ENCODE peak calls at places on chromosome X, in seven cellular contexts. J is lower lobe of right lung, W is DND-41, V is OCI-LY7, U is spleen, K is uterus, C is endothelial cell of umbilical vein. B is an unnamed sample.

GRCh38 chrX:50747471-50747900 is 66.5 kb downstream of the SHROOM4 start:
- DNase-seq in V (peak), J (no peak), W (peak), C (peak), K (no peak), U (no peak), B (peak)

GRCh38 chrX:153457136-153457825 is 11.4 kb upstream of the TREX2 start:
- DNase-seq in W (no peak), V (no peak), C (no peak), U (peak), K (no peak), J (no peak), B (no peak)

GRCh38 chrX:154378059-154378798 is 866 bp upstream of the EMD start:
- DNase-seq in K (no peak), W (peak), J (peak), U (peak), C (peak), V (peak), B (no peak)

GRCh38 chrX:41716767-41717473 is 7.1 kb upstream of the GPR82 start:
- DNase-seq in K (no peak), V (no peak), C (no peak), J (no peak), W (no peak), U (no peak), B (no peak)

GRCh38 chrX:21781525-21781924 is 23.6 kb upstream of the SMPX start:
- DNase-seq in U (no peak), J (no peak), W (no peak), V (no peak), K (no peak), C (no peak), B (peak)

GRCh38 chrX:63434665-63435064 is 83.5 kb upstream of the SPIN4 start:
- DNase-seq in C (peak), U (no peak), K (no peak), J (no peak), V (no peak), W (no peak), B (no peak)

GRCh38 chrX:134431894-134432293 is 28.1 kb upstream of the HPRT1 start:
- DNase-seq in J (no peak), U (no peak), V (no peak), W (no peak), C (peak), K (no peak), B (peak)

GRCh38 chrX:67480789-67481188 is 63.0 kb upstream of the AR start:
- DNase-seq in K (no peak), C (no peak), J (no peak), U (no peak), W (no peak), V (no peak), B (no peak)

GRCh38 chrX:85024562-85024961 is 20.9 kb downstream of the APOOL start:
- DNase-seq in U (no peak), K (no peak), C (no peak), J (no peak), V (no peak), W (no peak), B (no peak)

GRCh38 chrX:9153299-9153698 is 119.4 kb upstream of the FAM9B start:
- DNase-seq in K (no peak), V (no peak), W (no peak), C (peak), J (no peak), U (no peak), B (no peak)

GRCh38 chrX:3393581-3394111 is 47.2 kb upstream of the MXRA5 start:
- DNase-seq in K (no peak), C (peak), U (no peak), J (no peak), V (no peak), W (no peak), B (no peak)

GRCh38 chrX:54785901-54786300 is 12.2 kb downstream of the ITIH6 start:
- DNase-seq in C (no peak), W (no peak), U (no peak), J (no peak), K (no peak), V (peak), B (peak)

GRCh38 chrX:154696328-154697045 is 43.1 kb upstream of the CTAG2 start:
- DNase-seq in K (peak), V (no peak), U (no peak), W (no peak), J (no peak), C (peak), B (no peak)

GRCh38 chrX:74085642-74086236 is 218.2 kb upstream of the ZCCHC13 start:
- DNase-seq in V (no peak), K (no peak), U (no peak), J (no peak), C (no peak), W (no peak), B (no peak)

GRCh38 chrX:98380556-98380955 is 1496.8 kb downstream of the RPA4 start:
- DNase-seq in W (no peak), J (no peak), V (no peak), C (no peak), K (no peak), U (no peak), B (no peak)

GRCh38 chrX:67780694-67781109 is 236.9 kb downstream of the AR start:
- DNase-seq in K (peak), U (no peak), W (peak), V (no peak), J (peak), C (peak), B (peak)

GRCh38 chrX:9942086-9942485 is 25.1 kb upstream of the CLDN34 start:
- DNase-seq in K (no peak), V (no peak), W (peak), J (no peak), U (no peak), C (peak), B (peak)

GRCh38 chrX:129227376-129227775 is 295.9 kb downstream of the SMARCA1 start:
- DNase-seq in J (no peak), W (no peak), C (no peak), K (no peak), U (no peak), V (no peak), B (no peak)

GRCh38 chrX:17547658-17548057 is 172.7 kb downstream of the NHS start:
- DNase-seq in J (peak), V (no peak), K (peak), W (no peak), C (peak), U (no peak), B (peak)

GRCh38 chrX:124194903-124195302 is 137.6 kb upstream of the TEX13D start:
- DNase-seq in V (no peak), W (no peak), J (no peak), K (no peak), U (no peak), C (no peak), B (no peak)

DNA sequence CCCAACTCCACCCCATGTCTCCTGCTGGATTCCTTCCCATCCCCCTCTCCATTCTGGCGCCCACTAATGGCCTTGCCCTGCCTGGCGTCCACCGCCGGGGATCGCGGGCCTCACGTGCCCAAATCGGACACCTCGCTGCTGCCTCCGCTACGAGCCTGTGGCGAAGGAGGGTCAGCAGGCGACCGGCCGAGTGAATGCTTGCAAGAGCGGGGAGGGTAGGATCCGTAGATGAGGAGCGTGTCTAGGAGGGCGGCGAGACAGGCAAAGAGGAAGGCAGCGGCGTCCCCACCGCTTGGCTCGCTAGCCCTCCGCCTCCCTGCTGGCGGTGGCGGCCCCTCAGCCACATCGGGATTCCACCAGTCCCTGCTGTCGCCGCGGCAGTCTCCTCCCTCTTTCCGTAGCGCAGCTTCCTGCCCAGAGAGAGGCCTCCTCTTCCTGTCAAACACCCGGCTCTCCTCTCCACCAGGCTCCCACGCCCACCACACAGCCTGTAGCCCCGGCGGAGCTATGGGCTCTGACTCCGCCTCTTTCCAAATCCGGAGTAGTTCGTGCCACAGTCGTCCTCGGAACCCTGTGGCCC is at the start of gene SPIN2B:
- DNase-seq in V (peak), C (peak), K (peak), U (peak), J (peak), W (peak), B (peak)
- TF ChIP-seq CTCF in V (no peak), C (no peak), K (no peak), U (no peak), J (no peak), W (no peak), B (no peak)

GRCh38 chrX:83516597-83516996 is 8.5 kb downstream of the POU3F4 start:
- DNase-seq in W (no peak), J (no peak), K (no peak), C (no peak), U (no peak), V (no peak), B (no peak)

DNA sequence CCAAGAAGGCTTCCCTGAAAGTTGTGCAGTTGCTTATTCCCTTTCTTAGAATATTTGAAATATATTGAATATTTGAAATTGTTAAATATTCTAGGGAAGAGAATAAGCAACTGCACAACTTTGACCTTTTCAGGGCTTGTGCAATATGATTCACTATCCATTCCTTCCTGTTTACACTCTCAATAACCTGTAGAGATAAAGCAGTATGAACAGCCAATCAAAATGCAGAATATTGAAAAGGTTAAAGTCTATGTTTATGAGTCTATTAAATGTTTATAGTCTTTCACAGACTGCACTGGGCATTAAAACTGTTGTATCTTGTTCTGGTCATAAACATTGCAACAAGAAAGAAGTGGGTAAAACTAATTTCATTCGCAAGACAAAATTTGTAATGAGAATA is 13.8 kb downstream of the POU3F4 start:
- DNase-seq in C (no peak), W (no peak), V (no peak), J (no peak), K (no peak), U (no peak), B (no peak)
- H3K4me3 ChIP-seq in C (no peak), W (no peak), V (no peak), J (no peak), K (no peak), U (no peak), B (no peak)

DNA sequence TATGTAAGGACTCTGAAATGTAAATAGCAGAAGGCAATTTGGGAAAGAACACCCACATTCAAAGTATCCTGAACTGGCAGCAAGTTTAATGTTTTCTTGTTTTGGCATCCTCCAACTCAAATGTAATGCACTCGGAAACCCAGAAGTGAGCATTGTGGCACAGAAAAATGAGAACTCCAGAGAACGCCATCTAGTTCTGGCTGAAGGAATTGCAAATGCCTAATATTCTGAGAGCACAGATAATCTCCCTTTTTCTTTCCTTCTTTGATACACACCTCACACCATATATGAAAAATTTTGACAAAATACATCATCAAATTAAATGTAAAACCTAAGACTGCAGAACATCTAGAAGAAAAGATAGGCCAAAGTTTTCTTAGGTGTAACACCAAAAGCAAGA is 52.1 kb downstream of the PWWP3B start:
- DNase-seq in V (peak), K (no peak), C (no peak), J (no peak), W (no peak), U (no peak), B (no peak)
- TF ChIP-seq CTCF in V (peak), K (no peak), C (no peak), J (no peak), W (no peak), U (no peak), B (peak)

GRCh38 chrX:139079789-139080188 is 368.3 kb upstream of the FGF13 start:
- DNase-seq in K (no peak), U (no peak), W (no peak), C (no peak), J (no peak), V (no peak), B (no peak)
- H3K4me3 ChIP-seq in K (no peak), U (no peak), W (no peak), C (no peak), J (no peak), V (no peak), B (no peak)

DNA sequence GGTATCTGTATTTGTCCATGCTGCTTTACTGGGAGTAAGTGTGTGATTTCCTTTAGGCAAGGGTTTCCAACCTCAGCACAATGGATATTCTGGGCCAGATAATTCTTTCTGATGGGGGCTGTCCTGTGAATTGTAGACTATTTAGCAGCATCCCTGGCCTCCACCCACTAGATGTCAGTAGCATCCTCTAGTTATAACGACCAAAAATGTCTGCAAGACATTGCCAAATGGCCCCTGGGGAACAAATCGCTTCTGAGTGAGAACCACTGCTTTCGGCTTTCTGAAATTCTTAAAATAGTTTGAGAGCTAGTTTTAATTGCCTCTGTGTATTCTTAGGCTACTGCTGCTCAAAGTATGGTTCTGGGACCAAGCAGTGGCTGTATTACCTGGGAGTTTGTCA is 81.2 kb upstream of the GPM6B start:
- DNase-seq in W (no peak), V (peak), J (no peak), K (peak), U (no peak), C (no peak), B (peak)
- TF ChIP-seq CTCF in W (peak), V (peak), J (no peak), K (no peak), U (no peak), C (no peak), B (peak)

DNA sequence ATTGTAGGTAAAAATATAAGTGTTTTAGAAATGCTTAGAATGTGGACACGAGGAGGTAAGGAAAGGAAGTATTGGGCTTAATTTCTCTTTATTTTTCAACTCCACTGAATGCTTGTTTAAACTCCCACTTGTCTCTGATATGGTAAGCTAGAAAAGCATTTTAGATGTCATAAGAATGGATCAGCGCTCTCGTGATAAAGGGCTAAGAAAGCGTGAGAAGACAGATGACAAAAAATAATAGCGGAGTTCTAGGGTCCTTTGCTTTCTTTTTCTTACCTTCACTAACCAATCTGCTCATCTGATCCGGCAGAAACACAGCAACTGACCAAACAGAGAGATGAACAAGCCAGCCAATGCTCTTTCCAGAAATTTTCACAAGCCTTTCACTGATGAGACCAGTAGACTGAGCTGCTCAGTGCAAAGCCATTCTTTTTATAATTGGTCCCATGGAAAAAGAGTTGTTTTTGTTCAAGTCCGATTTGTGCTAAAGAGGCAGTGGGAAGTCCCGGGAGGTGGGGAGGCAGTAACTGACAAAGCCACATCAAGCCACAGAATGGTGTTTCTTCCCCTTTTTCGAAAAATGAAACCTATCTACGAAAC is at the start of gene TASL:
- DNase-seq in K (no peak), V (peak), J (peak), U (no peak), C (no peak), W (peak), B (peak)
- H3K4me3 ChIP-seq in K (no peak), V (peak), J (peak), U (peak), C (no peak), W (peak), B (peak)

DNA sequence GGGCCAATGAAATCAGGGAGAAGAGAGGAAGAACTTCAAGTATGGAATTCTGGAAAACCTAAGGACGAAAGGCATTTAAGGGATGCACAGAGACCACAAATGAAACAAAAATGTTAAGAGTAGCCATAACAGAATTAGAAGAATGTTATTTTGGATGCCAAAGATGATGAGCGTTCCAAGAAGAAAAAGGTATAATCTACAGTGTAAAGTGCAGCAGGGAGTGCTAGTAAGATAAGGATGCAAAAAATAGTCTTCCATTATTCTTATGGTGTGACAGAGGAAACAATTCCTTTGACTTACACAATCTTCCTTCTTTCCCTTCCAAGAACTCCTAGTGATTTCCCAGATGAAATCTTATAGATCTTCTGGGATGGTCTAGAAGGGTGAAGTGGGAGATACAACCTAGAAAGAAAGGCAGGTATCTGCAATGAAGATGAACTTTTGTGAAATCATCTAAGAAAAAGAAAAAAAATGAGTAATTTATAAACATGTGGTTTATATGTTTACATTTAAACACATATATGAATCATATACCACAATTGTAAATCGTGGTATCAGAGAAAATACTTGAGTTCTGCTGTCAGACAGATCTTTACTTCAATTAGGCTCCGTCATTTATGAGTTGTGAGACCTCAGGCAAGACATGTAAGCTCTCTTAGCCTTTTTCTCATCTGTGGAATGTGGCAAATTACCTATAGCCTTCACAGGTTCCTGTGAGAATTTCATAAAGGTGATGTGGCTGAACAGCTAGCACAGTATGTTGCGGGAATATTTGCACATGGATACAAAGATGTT is 8.1 kb downstream of the MORF4L2 start:
- DNase-seq in J (no peak), V (no peak), W (no peak), C (no peak), K (no peak), U (no peak), B (no peak)
- TF ChIP-seq CTCF in J (no peak), V (no peak), W (no peak), C (no peak), K (no peak), U (no peak), B (no peak)

DNA sequence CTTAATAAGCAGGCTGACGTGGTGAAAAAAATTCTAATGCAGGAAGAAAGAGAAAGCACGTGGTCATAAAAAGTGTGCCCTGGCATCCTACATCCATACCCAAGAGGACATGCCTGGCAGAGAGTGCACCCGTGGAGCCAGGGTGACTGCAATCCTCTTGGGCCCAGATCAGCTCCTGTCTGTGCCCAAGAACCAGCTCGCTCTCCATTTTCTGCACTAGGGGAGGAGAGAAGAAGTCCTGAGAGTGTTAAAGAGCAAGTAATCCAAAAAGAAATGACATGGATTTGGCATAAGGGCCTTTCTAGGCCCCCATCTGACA is 483.1 kb downstream of the BCOR start:
- DNase-seq in V (no peak), C (no peak), K (no peak), J (no peak), U (no peak), W (no peak), B (no peak)
- H3K4me3 ChIP-seq in V (no peak), C (no peak), K (no peak), J (no peak), U (no peak), W (no peak), B (no peak)

GRCh38 chrX:122703762-122704161 is 480.3 kb upstream of the GRIA3 start:
- DNase-seq in K (no peak), V (no peak), J (no peak), C (no peak), W (no peak), U (no peak), B (no peak)
- TF ChIP-seq CTCF in K (no peak), V (no peak), J (no peak), C (no peak), W (peak), U (no peak), B (no peak)

DNA sequence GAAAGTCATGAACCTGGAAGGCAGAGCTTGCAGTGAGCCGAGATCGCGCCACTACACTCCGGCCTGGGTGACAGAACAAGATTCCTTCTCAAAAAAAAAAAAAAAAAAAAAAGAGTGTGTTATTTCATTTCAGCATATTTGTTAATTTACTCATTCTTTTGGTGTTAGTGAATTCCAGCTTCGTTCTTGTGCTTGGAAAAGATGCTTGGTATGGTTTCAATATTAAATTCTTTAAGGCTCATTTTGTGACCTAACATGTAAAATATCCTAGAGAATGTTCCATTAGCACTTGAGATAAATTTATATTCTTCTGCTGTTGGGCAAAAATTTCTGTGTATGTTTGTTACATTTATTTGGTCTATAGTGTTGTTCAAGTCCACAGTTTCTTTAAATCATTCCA is 66.8 kb downstream of the SPIN3 start:
- DNase-seq in J (no peak), W (no peak), V (no peak), U (no peak), K (no peak), C (no peak), B (no peak)
- H3K4me3 ChIP-seq in J (no peak), W (no peak), V (no peak), U (no peak), K (no peak), C (no peak), B (no peak)

B was measured in GM12865.